ENCODE peak calls at places on chromosomes 6 and 20, in six cellular contexts. X is DND-41, R is hepatocyte, H is GM23338, L is endothelial cell of umbilical vein, M is HepG2. F is an unnamed sample. For H3K36me3, the result is how much of the 10 kb centered on the place peaks cover.

GRCh38 chr6:44128020-44128917 is 915 bp downstream of the TMEM63B start:
- DNase-seq in X (no peak), R (peak), H (peak), L (peak), M (peak), F (peak)

GRCh38 chr20:5621305-5621704 is 128.9 kb upstream of the SHLD1 start:
- DNase-seq in X (no peak), R (peak), H (no peak), L (peak), M (no peak), F (peak)

GRCh38 chr6:106247293-106247692 is 78.3 kb downstream of the ATG5 start:
- DNase-seq in X (no peak), R (no peak), H (no peak), L (no peak), M (no peak), F (no peak)

GRCh38 chr6:26240981-26241770 is 123.8 kb upstream of the BTN3A2 start:
- DNase-seq in X (no peak), R (no peak), H (peak), L (peak), M (no peak), F (peak)

GRCh38 chr20:34579936-34580587 is 21.5 kb downstream of the MAP1LC3A start:
- DNase-seq in X (no peak), R (no peak), H (no peak), L (no peak), M (no peak), F (peak)

GRCh38 chr20:47062226-47062880 is 167.7 kb downstream of the EYA2 start:
- DNase-seq in X (no peak), R (no peak), H (no peak), L (no peak), M (no peak), F (no peak)

GRCh38 chr6:170165085-170165484 is 125.8 kb downstream of the DLL1 start:
- DNase-seq in X (no peak), R (no peak), H (no peak), L (no peak), M (no peak), F (no peak)

GRCh38 chr6:15037253-15037652 is 208.6 kb upstream of the JARID2 start:
- DNase-seq in X (no peak), R (no peak), H (no peak), L (no peak), M (no peak), F (no peak)

GRCh38 chr20:37564388-37565133 is 36.9 kb upstream of the BLCAP start:
- DNase-seq in X (peak), R (peak), H (peak), L (peak), M (peak), F (peak)

GRCh38 chr6:1043458-1043836 is 268.5 kb upstream of the FOXQ1 start:
- DNase-seq in X (no peak), R (no peak), H (no peak), L (no peak), M (no peak), F (no peak)

GRCh38 chr20:9040874-9041524 is 27.9 kb upstream of the PLCB4 start:
- DNase-seq in X (no peak), R (no peak), H (no peak), L (no peak), M (no peak), F (no peak)

GRCh38 chr6:66865771-66866170 is 1158.7 kb upstream of the EYS start:
- DNase-seq in X (no peak), R (no peak), H (no peak), L (no peak), M (no peak), F (peak)

GRCh38 chr20:64065973-64066341 is 3.0 kb downstream of the TCEA2 start:
- DNase-seq in X (no peak), R (no peak), H (peak), L (no peak), M (no peak), F (peak)

GRCh38 chr6:170096803-170097504 is 193.9 kb downstream of the DLL1 start:
- DNase-seq in X (no peak), R (no peak), H (no peak), L (no peak), M (no peak), F (no peak)

GRCh38 chr6:155142163-155142901 is 121.5 kb upstream of the CLDN20 start:
- DNase-seq in X (no peak), R (no peak), H (no peak), L (peak), M (no peak), F (no peak)

GRCh38 chr6:2194643-2195042 is 50.8 kb downstream of the GMDS start:
- DNase-seq in X (no peak), R (no peak), H (no peak), L (no peak), M (no peak), F (no peak)

GRCh38 chr6:138383776-138384175 is 6.1 kb downstream of the SMIM28 start:
- DNase-seq in X (no peak), R (no peak), H (no peak), L (no peak), M (peak), F (no peak)

GRCh38 chr6:125867483-125867935 is 76.7 kb downstream of the NCOA7 start:
- DNase-seq in X (no peak), R (peak), H (peak), L (no peak), M (peak), F (peak)

GRCh38 chr6:107304421-107305025 is 154.8 kb downstream of the PDSS2 start:
- DNase-seq in X (no peak), R (no peak), H (no peak), L (no peak), M (no peak), F (peak)

GRCh38 chr20:19181552-19181951 is 30.9 kb upstream of the SLC24A3 start:
- DNase-seq in X (no peak), R (no peak), H (no peak), L (no peak), M (no peak), F (peak)

GRCh38 chr6:125193208-125193607 is 39.6 kb downstream of the TPD52L1 start:
- DNase-seq in X (no peak), R (no peak), H (no peak), L (no peak), M (no peak), F (peak)

GRCh38 chr6:36757206-36757605 is 59.6 kb downstream of the RAB44 start:
- DNase-seq in X (no peak), R (no peak), H (no peak), L (peak), M (no peak), F (no peak)

GRCh38 chr6:113732384-113732966 is 124.7 kb upstream of the MARCKS start:
- DNase-seq in X (no peak), R (peak), H (no peak), L (peak), M (peak), F (no peak)

GRCh38 chr6:37190159-37190535 is 20.2 kb downstream of the PIM1 start:
- DNase-seq in X (no peak), R (no peak), H (no peak), L (no peak), M (no peak), F (no peak)

GRCh38 chr20:45833883-45834796 is 541 bp downstream of the SNX21 start:
- DNase-seq in X (no peak), R (peak), H (peak), L (peak), M (peak), F (peak)

GRCh38 chr6:11298651-11299420 is 66.4 kb upstream of the NEDD9 start:
- DNase-seq in X (no peak), R (peak), H (peak), L (peak), M (peak), F (no peak)

GRCh38 chr6:83057705-83058321 is 7.8 kb downstream of the UBE3D start:
- DNase-seq in X (peak), R (peak), H (peak), L (peak), M (peak), F (peak)

GRCh38 chr20:22810030-22810429 is 225.1 kb upstream of the SSTR4 start:
- DNase-seq in X (no peak), R (no peak), H (no peak), L (no peak), M (no peak), F (no peak)

GRCh38 chr6:160201056-160201455 is 57.6 kb downstream of the SLC22A2 start:
- DNase-seq in X (no peak), R (no peak), H (no peak), L (no peak), M (no peak), F (no peak)

GRCh38 chr6:94751641-94752329 is 825.5 kb upstream of the MANEA start:
- DNase-seq in X (no peak), R (no peak), H (no peak), L (no peak), M (no peak), F (peak)

GRCh38 chr6:107689881-107690545 is 134.1 kb downstream of the SCML4 start:
- DNase-seq in X (no peak), R (no peak), H (no peak), L (no peak), M (no peak), F (no peak)

DNA sequence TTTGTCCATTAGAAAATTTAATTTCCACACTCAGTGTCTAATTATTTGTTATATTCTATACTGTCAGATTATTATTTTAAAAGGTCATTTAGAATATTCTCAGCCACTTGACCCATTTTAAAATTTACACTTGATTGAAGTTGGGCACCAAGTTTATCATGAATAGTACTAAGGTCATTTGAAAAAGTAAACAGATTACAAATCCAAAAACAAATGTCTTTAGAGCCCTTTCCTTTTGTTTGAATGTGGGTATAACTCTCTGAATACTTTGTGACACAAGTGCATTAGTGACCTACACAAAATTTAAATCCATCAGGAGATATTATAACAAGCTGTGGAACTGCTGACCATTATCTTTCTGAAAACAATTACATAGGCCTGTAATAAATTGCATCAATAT is 11.3 kb downstream of the HIVEP2 start:
- DNase-seq in X (no peak), R (no peak), H (no peak), L (no peak), M (no peak), F (no peak)
- TF ChIP-seq EZH2 in X (no peak), R (no peak), H (no peak), L (no peak), M (no peak), F (no peak)

GRCh38 chr6:157182503-157183254 is 140.6 kb downstream of the TMEM242 start:
- DNase-seq in X (no peak), R (no peak), H (no peak), L (no peak), M (no peak), F (no peak)
- H3K36me3 ChIP-seq in X (half or more), R (under half), H (under half), L (under half), M (under half), F (under half)

GRCh38 chr20:48295966-48296421 is 510.7 kb upstream of the SULF2 start:
- DNase-seq in X (no peak), R (peak), H (peak), L (peak), M (peak), F (no peak)
- H3K27ac ChIP-seq in X (no peak), R (peak), H (peak), L (peak), M (no peak), F (no peak)

DNA sequence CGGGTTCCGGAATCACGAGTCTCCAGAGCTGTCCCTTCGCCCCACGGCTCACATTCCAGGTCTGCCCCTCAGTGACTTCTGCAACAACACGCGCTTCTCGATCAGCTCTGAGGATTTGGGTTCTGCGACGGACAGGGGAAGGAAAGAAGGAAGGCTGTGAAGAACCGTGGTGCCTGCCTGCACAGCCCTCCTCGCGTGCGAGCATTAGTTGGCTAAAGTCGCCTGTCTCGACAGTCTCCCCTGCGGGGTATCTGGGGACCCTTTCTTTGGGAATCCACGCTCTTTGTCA is 23.1 kb downstream of the VPS52 start:
- DNase-seq in X (no peak), R (no peak), H (no peak), L (no peak), M (no peak), F (no peak)
- TF ChIP-seq EZH2 in X (no peak), R (no peak), H (no peak), L (no peak), M (no peak), F (no peak)

GRCh38 chr20:33393609-33394008 is 7.7 kb downstream of the CDK5RAP1 start:
- DNase-seq in X (no peak), R (no peak), H (no peak), L (no peak), M (no peak), F (no peak)
- H3K36me3 ChIP-seq in X (half or more), R (under half), H (under half), L (under half), M (under half), F (under half)

DNA sequence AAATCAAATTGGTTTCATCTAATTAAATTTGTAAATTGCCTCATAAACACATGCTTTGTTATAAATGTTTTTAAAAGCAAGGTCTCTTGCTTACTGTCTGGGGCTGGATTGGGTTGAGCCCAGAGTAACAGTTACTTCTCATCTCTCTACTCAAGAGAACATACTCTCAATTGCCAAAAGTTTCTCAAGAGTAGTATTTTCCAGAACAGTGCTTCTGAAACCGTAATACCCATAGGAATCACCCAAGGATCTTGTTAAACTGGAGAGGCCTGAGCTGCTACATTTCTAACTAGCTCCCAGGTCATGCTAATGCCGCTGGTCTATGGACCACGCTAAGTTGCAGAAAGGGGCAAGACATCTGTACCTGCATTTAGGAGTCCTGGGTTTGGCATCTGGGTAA is 744.9 kb downstream of the PTPRT start:
- DNase-seq in X (no peak), R (no peak), H (no peak), L (no peak), M (no peak), F (no peak)
- H3K27ac ChIP-seq in X (no peak), R (no peak), H (no peak), L (no peak), M (no peak), F (no peak)

GRCh38 chr6:22007469-22007868 is 289.4 kb downstream of the PRL start:
- DNase-seq in X (no peak), R (no peak), H (no peak), L (no peak), M (no peak), F (no peak)
- TF ChIP-seq EZH2 in X (no peak), R (no peak), H (no peak), L (no peak), M (no peak), F (no peak)

DNA sequence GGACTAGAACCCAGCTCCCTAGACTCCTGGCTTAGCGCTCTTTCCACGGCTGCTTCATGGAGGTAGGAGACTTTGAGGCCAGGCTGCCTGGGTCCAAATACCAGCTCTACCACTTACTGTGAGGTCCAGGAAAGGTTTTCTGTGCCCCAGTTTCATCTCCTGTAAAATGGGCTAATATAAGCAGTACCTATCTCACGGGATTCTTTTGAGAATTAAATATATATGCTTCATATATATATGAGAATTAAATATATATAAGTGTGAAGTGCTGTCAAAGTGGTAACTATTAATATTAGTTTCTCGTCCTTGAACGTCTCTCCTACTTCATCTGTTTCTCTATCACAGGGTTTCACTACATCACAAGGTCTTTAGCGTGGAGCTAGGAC is 10.2 kb upstream of the LY6G5C start:
- DNase-seq in X (no peak), R (no peak), H (no peak), L (no peak), M (no peak), F (no peak)
- H3K36me3 ChIP-seq in X (half or more), R (under half), H (under half), L (under half), M (half or more), F (under half)

DNA sequence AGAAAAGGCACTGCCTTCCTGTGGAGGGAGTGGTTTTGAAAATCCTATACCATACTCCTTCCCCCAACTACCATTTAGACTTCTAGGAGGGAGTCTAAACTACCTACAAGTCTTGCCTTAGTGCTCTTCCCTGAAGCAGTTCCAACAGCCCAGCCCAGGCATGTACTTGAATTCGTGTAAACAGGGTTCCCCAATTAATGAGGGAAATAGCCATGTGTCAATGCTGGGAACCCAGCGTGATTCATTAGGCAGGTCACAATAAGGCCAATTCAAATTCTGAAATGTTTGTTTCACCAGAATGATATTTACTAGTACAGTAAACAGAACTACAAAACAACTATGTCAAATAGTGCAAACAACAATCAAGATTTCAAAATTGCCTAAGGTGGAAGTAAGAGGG is 39.2 kb upstream of the SGK1 start:
- DNase-seq in X (no peak), R (no peak), H (no peak), L (no peak), M (no peak), F (peak)
- H3K27ac ChIP-seq in X (no peak), R (no peak), H (no peak), L (no peak), M (no peak), F (peak)